ENCODE peak calls at places on chromosomes 4 and X, in five cellular contexts. K is NCI-H1092, B is cardiac fibroblast, V is NCI-H345, A is fibroblast of mammary gland. J is an unnamed sample.

GRCh38 chrX:2710041-2710471 is 19.0 kb downstream of the CD99 start:
- DNase-seq in B (peak), A (peak), V (no peak), K (no peak), J (peak)

GRCh38 chrX:20056704-20057103 is 60.0 kb downstream of the MAP7D2 start:
- DNase-seq in V (peak), B (no peak), A (no peak), K (no peak), J (no peak)

GRCh38 chr4:105126311-105127153 is 20.1 kb upstream of the TET2 start:
- DNase-seq in A (peak), V (no peak), K (no peak), B (peak), J (no peak)

GRCh38 chrX:120604359-120604782 is 470 bp downstream of the MCTS1 start:
- DNase-seq in A (peak), V (no peak), B (peak), K (peak), J (peak)

GRCh38 chr4:159052315-159052714 is 50.6 kb upstream of the RAPGEF2 start:
- DNase-seq in B (no peak), A (no peak), K (no peak), V (no peak), J (no peak)

GRCh38 chr4:189001283-189001970 is 862.2 kb downstream of the TRIML1 start:
- DNase-seq in B (no peak), K (no peak), V (no peak), A (no peak), J (no peak)

GRCh38 chr4:168139336-168139735 is 47.0 kb downstream of the ANXA10 start:
- DNase-seq in V (no peak), K (no peak), B (peak), A (peak), J (no peak)

GRCh38 chr4:112448211-112448745 is 67.7 kb downstream of the NEUROG2 start:
- DNase-seq in K (no peak), B (no peak), V (no peak), A (peak), J (no peak)

GRCh38 chr4:1399508-1400190 is 6.6 kb downstream of the NKX1-1 start:
- DNase-seq in A (no peak), B (no peak), K (no peak), V (no peak), J (no peak)

GRCh38 chr4:107269175-107269574 is 233.1 kb upstream of the DKK2 start:
- DNase-seq in K (no peak), B (no peak), V (no peak), A (no peak), J (no peak)

GRCh38 chrX:132776486-132777210 is 181.8 kb downstream of the HS6ST2 start:
- DNase-seq in V (no peak), A (no peak), B (no peak), K (no peak), J (no peak)

GRCh38 chrX:39950035-39950688 is 147.6 kb downstream of the BCOR start:
- DNase-seq in V (no peak), K (no peak), B (no peak), A (peak), J (no peak)

GRCh38 chr4:46442963-46443362 is 53.0 kb upstream of the GABRA2 start:
- DNase-seq in K (no peak), B (peak), V (no peak), A (peak), J (no peak)

GRCh38 chrX:12978205-12979010 is 3.5 kb downstream of the TMSB4X start:
- DNase-seq in V (no peak), B (peak), A (peak), K (no peak), J (peak)

GRCh38 chr4:122542411-122543236 is 78.2 kb downstream of the IL21 start:
- DNase-seq in K (no peak), A (peak), B (peak), V (no peak), J (peak)

GRCh38 chr4:54879576-54879975 is 221.8 kb downstream of the KIT start:
- DNase-seq in B (peak), V (no peak), K (no peak), A (peak), J (no peak)

GRCh38 chr4:137124278-137124932 is 407.9 kb downstream of the PCDH18 start:
- DNase-seq in K (peak), A (peak), V (peak), B (peak), J (peak)

GRCh38 chr4:9704551-9705332 is 76.7 kb upstream of the DRD5 start:
- DNase-seq in K (no peak), A (no peak), B (no peak), V (no peak), J (no peak)

GRCh38 chr4:180953572-180953971 is 1289.6 kb upstream of the TENM3 start:
- DNase-seq in A (no peak), V (no peak), B (no peak), K (no peak), J (no peak)

GRCh38 chrX:18677140-18677834 is 5.4 kb upstream of the RS1 start:
- DNase-seq in K (no peak), V (no peak), B (no peak), A (no peak), J (no peak)

GRCh38 chr4:59689149-59689548 is 1511.0 kb upstream of the ADGRL3 start:
- DNase-seq in B (no peak), K (peak), V (peak), A (no peak), J (no peak)

GRCh38 chrX:2316534-2316933 is 184.2 kb downstream of the DHRSX start:
- DNase-seq in A (no peak), V (no peak), B (no peak), K (no peak), J (no peak)

J was measured in dermis blood vessel endothelial cell.